ENCODE peak calls at places on chromosome 13, in five cellular contexts. E is K562, W is H1, P is GM12878, X is WTC11. B is an unnamed sample.

GRCh38 chr13:102569488-102569887 is 27.3 kb upstream of the TPP2 start:
- DNase-seq in E (no peak), W (no peak), P (no peak), X (no peak), B (no peak)

GRCh38 chr13:79913141-79913827 is 427.6 kb downstream of the SPRY2 start:
- DNase-seq in E (no peak), W (no peak), P (no peak), X (no peak), B (no peak)

GRCh38 chr13:107211073-107211472 is 643.1 kb upstream of the ARGLU1 start:
- DNase-seq in E (peak), W (peak), P (no peak), X (peak), B (peak)

GRCh38 chr13:31674056-31674455 is 65.3 kb upstream of the RXFP2 start:
- DNase-seq in E (no peak), W (no peak), P (no peak), X (no peak), B (no peak)

GRCh38 chr13:35769812-35770211 is 293.3 kb upstream of the MAB21L1 start:
- DNase-seq in E (no peak), W (no peak), P (no peak), X (no peak), B (no peak)

GRCh38 chr13:111043575-111043982 is 71.5 kb upstream of the ARHGEF7 start:
- DNase-seq in E (peak), W (peak), P (no peak), X (no peak), B (no peak)

GRCh38 chr13:24280722-24281121 is 28.7 kb upstream of the C1QTNF9 start:
- DNase-seq in E (no peak), W (no peak), P (peak), X (no peak), B (no peak)

GRCh38 chr13:29465741-29466293 is 129.7 kb downstream of the SLC7A1 start:
- DNase-seq in E (peak), W (no peak), P (no peak), X (no peak), B (no peak)

GRCh38 chr13:39881887-39882286 is 226.4 kb downstream of the COG6 start:
- DNase-seq in E (no peak), W (no peak), P (no peak), X (no peak), B (no peak)

GRCh38 chr13:67296511-67296910 is 66.4 kb upstream of the PCDH9 start:
- DNase-seq in E (no peak), W (no peak), P (no peak), X (no peak), B (no peak)

GRCh38 chr13:104477256-104477655 is 1411.0 kb upstream of the SLC10A2 start:
- DNase-seq in E (no peak), W (no peak), P (no peak), X (no peak), B (no peak)

GRCh38 chr13:87123987-87124784 is 547.0 kb upstream of the SLITRK5 start:
- DNase-seq in E (peak), W (no peak), P (no peak), X (peak), B (peak)

GRCh38 chr13:39016789-39017188 is 21.1 kb downstream of the PROSER1 start:
- DNase-seq in E (peak), W (no peak), P (no peak), X (no peak), B (peak)

GRCh38 chr13:73872397-73872796 is 261.8 kb downstream of the KLF12 start:
- DNase-seq in E (no peak), W (no peak), P (no peak), X (no peak), B (no peak)

GRCh38 chr13:29707876-29708543 is 112.5 kb upstream of the SLC7A1 start:
- DNase-seq in E (peak), W (peak), P (no peak), X (peak), B (peak)

GRCh38 chr13:30103161-30103858 is 204.0 kb downstream of the KATNAL1 start:
- DNase-seq in E (no peak), W (no peak), P (no peak), X (no peak), B (no peak)

GRCh38 chr13:42215578-42216421 is 56.2 kb upstream of the AKAP11 start:
- DNase-seq in E (peak), W (no peak), P (peak), X (peak), B (peak)

GRCh38 chr13:25847145-25847544 is 204.7 kb downstream of the SHISA2 start:
- DNase-seq in E (no peak), W (no peak), P (peak), X (no peak), B (no peak)

GRCh38 chr13:33069365-33069764 is 53.1 kb downstream of the KL start:
- DNase-seq in E (peak), W (no peak), P (no peak), X (no peak), B (peak)

GRCh38 chr13:44756411-44756810 is 180.3 kb upstream of the TSC22D1 start:
- DNase-seq in E (no peak), W (no peak), P (no peak), X (no peak), B (no peak)

GRCh38 chr13:110280231-110280813 is 26.6 kb downstream of the COL4A1 start:
- DNase-seq in E (no peak), W (no peak), P (no peak), X (no peak), B (no peak)

GRCh38 chr13:86447479-86447878 is 648.3 kb upstream of the SLITRK6 start:
- DNase-seq in E (no peak), W (no peak), P (no peak), X (no peak), B (peak)

GRCh38 chr13:77516342-77516789 is 19.1 kb upstream of the SCEL start:
- DNase-seq in E (no peak), W (no peak), P (no peak), X (no peak), B (peak)

GRCh38 chr13:41505209-41505835 is 48.0 kb downstream of the RGCC start:
- DNase-seq in E (no peak), W (no peak), P (no peak), X (no peak), B (no peak)

GRCh38 chr13:46386996-46387851 is at the start of gene RUBCNL:
- DNase-seq in E (no peak), W (peak), P (no peak), X (peak), B (peak)

GRCh38 chr13:79508224-79508961 is 27.4 kb downstream of the NDFIP2 start:
- DNase-seq in E (no peak), W (no peak), P (no peak), X (no peak), B (no peak)

GRCh38 chr13:51628059-51628852 is 44.0 kb downstream of the WDFY2 start:
- DNase-seq in E (no peak), W (no peak), P (no peak), X (no peak), B (no peak)

GRCh38 chr13:45678282-45678681 is 23.8 kb upstream of the CBY2 start:
- DNase-seq in E (no peak), W (no peak), P (no peak), X (no peak), B (peak)

GRCh38 chr13:67283602-67284001 is 53.5 kb upstream of the PCDH9 start:
- DNase-seq in E (no peak), W (no peak), P (no peak), X (no peak), B (no peak)

GRCh38 chr13:27283906-27284523 is 13.4 kb downstream of the RASL11A start:
- DNase-seq in E (peak), W (no peak), P (no peak), X (no peak), B (no peak)

GRCh38 chr13:77719128-77719527 is 21.6 kb downstream of the SLAIN1 start:
- DNase-seq in E (no peak), W (no peak), P (no peak), X (no peak), B (no peak)

GRCh38 chr13:109345433-109345941 is 440.9 kb downstream of the IRS2 start:
- DNase-seq in E (no peak), W (no peak), P (no peak), X (no peak), B (no peak)

GRCh38 chr13:45331981-45332830 is 8.8 kb downstream of the TPT1 start:
- DNase-seq in E (peak), W (no peak), P (no peak), X (no peak), B (no peak)

GRCh38 chr13:99984134-99984462 is 2.5 kb downstream of the ZIC2 start:
- DNase-seq in E (no peak), W (peak), P (no peak), X (no peak), B (no peak)

GRCh38 chr13:99981115-99982020 is at the start of gene ZIC2:
- DNase-seq in E (peak), W (peak), P (no peak), X (peak), B (peak)

GRCh38 chr13:99982021-99982740 is 597 bp downstream of the ZIC2 start:
- DNase-seq in E (peak), W (no peak), P (no peak), X (no peak), B (peak)

GRCh38 chr13:99983401-99984133 is 2.0 kb downstream of the ZIC2 start:
- DNase-seq in E (peak), W (peak), P (no peak), X (no peak), B (peak)

GRCh38 chr13:99982741-99983400 is 1.3 kb downstream of the ZIC2 start:
- DNase-seq in E (peak), W (peak), P (no peak), X (no peak), B (peak)
- TF ChIP-seq CREB1 in E (no peak), W (no peak), P (no peak), X (no peak), B (no peak)

GRCh38 chr13:19601749-19602725 is 31.4 kb upstream of the MPHOSPH8 start:
- DNase-seq in E (peak), W (peak), P (no peak), X (peak), B (peak)

GRCh38 chr13:19592657-19593175 is 31.4 kb upstream of the TPTE2 start:
- DNase-seq in E (no peak), W (no peak), P (no peak), X (no peak), B (no peak)

GRCh38 chr13:19596960-19597361 is 35.6 kb upstream of the TPTE2 start:
- DNase-seq in E (no peak), W (no peak), P (no peak), X (no peak), B (no peak)

GRCh38 chr13:19596086-19596485 is 34.8 kb upstream of the TPTE2 start:
- DNase-seq in E (no peak), W (no peak), P (no peak), X (no peak), B (no peak)

DNA sequence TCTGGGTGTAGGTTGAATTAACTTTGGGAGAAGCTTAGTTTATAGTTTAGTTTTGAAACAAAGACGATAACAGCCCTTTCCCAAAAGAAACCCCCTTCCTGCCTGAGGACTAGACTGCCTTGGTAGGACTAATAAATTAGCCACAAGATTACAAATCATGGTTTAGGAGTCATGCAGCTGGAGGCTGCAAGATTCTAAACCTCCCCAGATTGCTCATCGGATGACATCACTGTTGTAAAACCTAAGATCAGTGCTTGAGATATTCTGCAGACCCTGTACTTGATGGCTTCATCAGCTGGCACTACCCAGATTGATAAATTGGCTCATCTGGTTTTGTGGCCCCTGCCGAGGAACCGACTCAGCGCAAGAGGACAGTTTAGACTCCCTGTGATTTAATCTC is 35.9 kb upstream of the MPHOSPH8 start:
- DNase-seq in E (no peak), W (no peak), P (no peak), X (no peak), B (no peak)
- TF ChIP-seq CREB1 in E (no peak), W (no peak), P (no peak), X (no peak), B (no peak)

DNA sequence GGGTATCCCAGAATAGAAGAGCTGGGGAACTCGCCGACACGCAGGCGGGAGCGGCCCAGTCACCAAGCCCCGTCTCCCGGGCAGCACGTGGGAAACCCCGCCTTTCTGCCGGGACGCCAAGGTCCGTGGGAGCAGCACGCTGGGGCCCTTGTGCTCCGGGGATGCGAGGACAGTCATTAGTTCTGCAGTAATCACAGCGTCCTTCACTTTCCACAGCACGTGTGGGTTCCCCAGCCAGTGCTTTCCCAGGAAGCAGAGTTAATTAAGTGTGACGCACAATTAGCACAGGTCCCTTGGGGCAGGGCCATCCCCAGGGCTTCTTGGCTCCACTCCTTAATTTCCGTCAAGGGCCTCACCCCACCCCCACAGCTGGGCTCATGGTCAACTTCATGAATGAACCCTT is 64.3 kb upstream of the C13orf46 start:
- DNase-seq in E (no peak), W (no peak), P (no peak), X (no peak), B (no peak)
- TF ChIP-seq CREB1 in E (no peak), W (no peak), P (no peak), X (no peak), B (no peak)

GRCh38 chr13:59750860-59751259 is 412.9 kb downstream of the DIAPH3 start:
- DNase-seq in E (no peak), W (peak), P (no peak), X (peak), B (peak)

GRCh38 chr13:59754411-59754810 is 409.3 kb downstream of the DIAPH3 start:
- DNase-seq in E (no peak), W (no peak), P (no peak), X (no peak), B (no peak)

DNA sequence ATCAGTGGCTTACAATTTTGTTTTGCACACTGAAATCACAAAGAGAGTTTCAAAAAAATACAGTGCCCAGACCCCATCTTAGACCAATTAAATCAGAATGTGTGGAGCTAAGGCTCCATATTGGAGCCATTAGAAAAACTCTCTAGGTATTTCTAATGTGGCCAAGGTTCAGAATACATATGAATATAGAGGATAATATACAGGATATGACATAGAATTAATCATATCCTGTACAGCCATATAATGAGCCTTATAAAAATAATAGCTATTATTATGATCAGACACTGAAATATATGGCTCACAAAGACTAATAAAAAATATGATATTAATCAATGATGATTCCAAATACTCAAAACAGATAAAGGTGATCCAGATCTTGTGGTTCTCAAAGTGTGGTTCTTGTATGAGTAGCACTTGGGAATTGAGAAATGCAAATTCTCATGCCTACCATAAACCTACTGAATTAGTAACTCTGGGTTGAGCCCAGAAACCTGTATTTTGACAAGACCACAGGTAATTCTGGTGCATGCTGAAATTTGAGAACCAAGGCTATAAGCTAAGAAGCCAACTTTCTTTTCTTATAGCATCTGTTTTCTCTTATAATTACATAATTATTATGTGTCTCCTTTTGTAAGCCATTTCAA is 408.0 kb downstream of the DIAPH3 start:
- DNase-seq in E (no peak), W (no peak), P (no peak), X (no peak), B (no peak)
- TF ChIP-seq CREB1 in E (no peak), W (no peak), P (no peak), X (no peak), B (no peak)

GRCh38 chr13:37168151-37168550 is 62.7 kb upstream of the CSNK1A1L start:
- DNase-seq in E (no peak), W (no peak), P (no peak), X (no peak), B (no peak)
- TF ChIP-seq CREB1 in E (no peak), W (no peak), P (no peak), X (no peak), B (no peak)

GRCh38 chr13:98420560-98421175 is 156.2 kb downstream of the STK24 start:
- DNase-seq in E (no peak), W (no peak), P (no peak), X (no peak), B (no peak)
- TF ChIP-seq CREB1 in E (no peak), W (no peak), P (no peak), X (no peak), B (no peak)

GRCh38 chr13:100532836-100533435 is 55.7 kb downstream of the GGACT start:
- DNase-seq in E (no peak), W (peak), P (no peak), X (no peak), B (no peak)

GRCh38 chr13:100534147-100534818 is 54.3 kb downstream of the GGACT start:
- DNase-seq in E (no peak), W (peak), P (no peak), X (no peak), B (no peak)

GRCh38 chr13:100532090-100532766 is 56.4 kb downstream of the GGACT start:
- DNase-seq in E (no peak), W (peak), P (no peak), X (no peak), B (peak)

GRCh38 chr13:100534911-100535310 is 53.7 kb downstream of the GGACT start:
- DNase-seq in E (no peak), W (no peak), P (no peak), X (no peak), B (no peak)

DNA sequence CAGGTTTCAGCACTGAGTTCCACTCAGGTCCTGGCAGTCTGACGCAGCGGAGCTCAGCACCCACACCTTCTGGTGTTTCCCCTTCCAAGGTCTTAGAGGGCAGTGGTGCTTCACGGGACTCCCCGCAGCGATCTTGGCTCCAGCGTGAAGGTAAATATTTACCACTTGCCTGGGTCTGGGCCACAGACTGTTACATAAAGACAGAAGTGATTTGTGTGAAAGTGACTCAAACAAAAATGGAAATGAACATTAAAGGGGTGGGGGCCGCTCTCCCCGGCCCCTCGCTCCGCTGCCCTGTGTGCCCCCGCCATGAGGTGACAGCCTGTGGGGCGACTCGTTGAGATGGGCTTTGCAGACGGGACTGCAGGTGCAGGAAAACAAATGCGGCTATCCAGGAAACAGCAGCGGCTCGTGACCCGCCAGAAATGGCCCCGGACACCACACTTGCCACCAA is 55.0 kb downstream of the GGACT start:
- DNase-seq in E (no peak), W (peak), P (no peak), X (no peak), B (no peak)
- TF ChIP-seq CREB1 in E (no peak), W (no peak), P (no peak), X (no peak), B (no peak)